ENCODE peak calls at places on chromosomes 6 and 20, in seven cellular contexts. One of them, this sample, is unnamed.

GRCh38 chr6:137927777-137928218 is 60.7 kb downstream of the TNFAIP3 start:
- DNase-seq in cardiac fibroblast: peak; percentile 31
- DNase-seq in OCI-LY7: peak; percentile 61
- DNase-seq in endothelial cell of umbilical vein: peak; percentile 52
- DNase-seq in Jurkat, Clone E6-1: peak; percentile 99
- DNase-seq in fibroblast of the aortic adventitia: no peak
- DNase-seq in left ventricle myocardium inferior: no peak
- DNase-seq in this sample: peak; percentile 15

GRCh38 chr6:164640946-164641345 is 668.5 kb downstream of the C6orf118 start:
- DNase-seq in cardiac fibroblast: no peak
- DNase-seq in OCI-LY7: peak; percentile 6
- DNase-seq in endothelial cell of umbilical vein: no peak
- DNase-seq in Jurkat, Clone E6-1: no peak
- DNase-seq in fibroblast of the aortic adventitia: no peak
- DNase-seq in left ventricle myocardium inferior: no peak
- DNase-seq in this sample: peak; percentile 2

GRCh38 chr6:137830562-137830961 is 36.5 kb upstream of the TNFAIP3 start:
- DNase-seq in cardiac fibroblast: peak; percentile 37
- DNase-seq in OCI-LY7: no peak
- DNase-seq in endothelial cell of umbilical vein: no peak
- DNase-seq in Jurkat, Clone E6-1: no peak
- DNase-seq in fibroblast of the aortic adventitia: peak; percentile 74
- DNase-seq in left ventricle myocardium inferior: no peak
- DNase-seq in this sample: no peak

GRCh38 chr6:8627085-8627861 is 191.9 kb upstream of the SLC35B3 start:
- DNase-seq in cardiac fibroblast: no peak
- DNase-seq in OCI-LY7: no peak
- DNase-seq in endothelial cell of umbilical vein: no peak
- DNase-seq in Jurkat, Clone E6-1: no peak
- DNase-seq in fibroblast of the aortic adventitia: no peak
- DNase-seq in left ventricle myocardium inferior: no peak
- DNase-seq in this sample: peak; percentile 9

GRCh38 chr6:139330271-139330670 is 38.5 kb upstream of the TXLNB start:
- DNase-seq in cardiac fibroblast: no peak
- DNase-seq in OCI-LY7: no peak
- DNase-seq in endothelial cell of umbilical vein: no peak
- DNase-seq in Jurkat, Clone E6-1: no peak
- DNase-seq in fibroblast of the aortic adventitia: no peak
- DNase-seq in left ventricle myocardium inferior: no peak
- DNase-seq in this sample: no peak

GRCh38 chr6:17233531-17233930 is 47.6 kb upstream of the RBM24 start:
- DNase-seq in cardiac fibroblast: no peak
- DNase-seq in OCI-LY7: no peak
- DNase-seq in endothelial cell of umbilical vein: no peak
- DNase-seq in Jurkat, Clone E6-1: no peak
- DNase-seq in fibroblast of the aortic adventitia: no peak
- DNase-seq in left ventricle myocardium inferior: no peak
- DNase-seq in this sample: no peak

GRCh38 chr20:34074101-34074760 is 37.8 kb downstream of the EIF2S2 start:
- DNase-seq in cardiac fibroblast: no peak
- DNase-seq in OCI-LY7: no peak
- DNase-seq in endothelial cell of umbilical vein: no peak
- DNase-seq in Jurkat, Clone E6-1: no peak
- DNase-seq in fibroblast of the aortic adventitia: no peak
- DNase-seq in left ventricle myocardium inferior: no peak
- DNase-seq in this sample: peak; percentile 16

GRCh38 chr20:62814709-62815065 is 2.2 kb upstream of the COL9A3 start:
- DNase-seq in cardiac fibroblast: no peak
- DNase-seq in OCI-LY7: no peak
- DNase-seq in endothelial cell of umbilical vein: no peak
- DNase-seq in Jurkat, Clone E6-1: no peak
- DNase-seq in fibroblast of the aortic adventitia: no peak
- DNase-seq in left ventricle myocardium inferior: no peak
- DNase-seq in this sample: no peak

GRCh38 chr20:12965880-12966270 is 42.9 kb upstream of the SPTLC3 start:
- DNase-seq in cardiac fibroblast: no peak
- DNase-seq in OCI-LY7: no peak
- DNase-seq in endothelial cell of umbilical vein: no peak
- DNase-seq in Jurkat, Clone E6-1: peak; percentile 24
- DNase-seq in fibroblast of the aortic adventitia: no peak
- DNase-seq in left ventricle myocardium inferior: no peak
- DNase-seq in this sample: no peak

GRCh38 chr6:16568128-16568527 is 193.1 kb downstream of the ATXN1 start:
- DNase-seq in cardiac fibroblast: no peak
- DNase-seq in OCI-LY7: no peak
- DNase-seq in endothelial cell of umbilical vein: no peak
- DNase-seq in Jurkat, Clone E6-1: no peak
- DNase-seq in fibroblast of the aortic adventitia: no peak
- DNase-seq in left ventricle myocardium inferior: no peak
- DNase-seq in this sample: no peak

GRCh38 chr6:169319561-169319960 is 65.9 kb upstream of the THBS2 start:
- DNase-seq in cardiac fibroblast: no peak
- DNase-seq in OCI-LY7: no peak
- DNase-seq in endothelial cell of umbilical vein: no peak
- DNase-seq in Jurkat, Clone E6-1: no peak
- DNase-seq in fibroblast of the aortic adventitia: no peak
- DNase-seq in left ventricle myocardium inferior: no peak
- DNase-seq in this sample: no peak

DNA sequence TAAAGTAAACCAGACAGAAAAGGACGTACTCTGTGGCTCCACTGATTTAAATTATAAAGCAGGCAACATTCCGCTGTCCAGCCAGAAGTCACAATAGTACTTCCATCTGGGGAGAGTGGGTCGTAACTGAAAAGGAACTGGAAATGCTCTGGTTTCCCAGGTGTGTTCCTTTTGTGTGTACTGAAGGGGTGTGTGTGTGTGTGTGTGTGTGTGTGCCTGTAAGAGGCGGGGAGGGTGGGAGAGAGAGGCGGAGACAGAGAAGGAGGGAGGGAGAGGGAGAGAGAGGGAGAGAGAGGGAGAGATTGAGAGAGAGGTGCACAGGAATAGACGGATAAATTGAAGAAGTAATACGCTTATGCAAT is 178.4 kb upstream of the ZNF184 start:
- DNase-seq in cardiac fibroblast: no peak
- DNase-seq in OCI-LY7: no peak
- DNase-seq in endothelial cell of umbilical vein: no peak
- DNase-seq in Jurkat, Clone E6-1: no peak
- DNase-seq in fibroblast of the aortic adventitia: no peak
- DNase-seq in left ventricle myocardium inferior: no peak
- DNase-seq in this sample: peak; percentile 59
- H3K4me3 ChIP-seq in cardiac fibroblast: no peak overlapping the region
- H3K4me3 ChIP-seq in OCI-LY7: no peak overlapping the region
- H3K4me3 ChIP-seq in endothelial cell of umbilical vein: no peak overlapping the region
- H3K4me3 ChIP-seq in Jurkat, Clone E6-1: no peak overlapping the region
- H3K4me3 ChIP-seq in fibroblast of the aortic adventitia: no peak overlapping the region
- H3K4me3 ChIP-seq in left ventricle myocardium inferior: no peak overlapping the region
- H3K4me3 ChIP-seq in this sample: peak overlapping the region; percentile 33

GRCh38 chr6:158817298-158818007 is 1.7 kb downstream of the EZR start:
- DNase-seq in cardiac fibroblast: no peak
- DNase-seq in OCI-LY7: peak; percentile 58
- DNase-seq in endothelial cell of umbilical vein: peak; percentile 66
- DNase-seq in Jurkat, Clone E6-1: no peak
- DNase-seq in fibroblast of the aortic adventitia: peak; percentile 26
- DNase-seq in left ventricle myocardium inferior: peak; percentile 57
- DNase-seq in this sample: no peak

GRCh38 chr6:158816329-158816728 is 2.8 kb downstream of the EZR start:
- DNase-seq in cardiac fibroblast: no peak
- DNase-seq in OCI-LY7: peak; percentile 55
- DNase-seq in endothelial cell of umbilical vein: no peak
- DNase-seq in Jurkat, Clone E6-1: no peak
- DNase-seq in fibroblast of the aortic adventitia: no peak
- DNase-seq in left ventricle myocardium inferior: no peak
- DNase-seq in this sample: no peak

GRCh38 chr6:158813032-158813431 is 6.1 kb downstream of the EZR start:
- DNase-seq in cardiac fibroblast: no peak
- DNase-seq in OCI-LY7: no peak
- DNase-seq in endothelial cell of umbilical vein: no peak
- DNase-seq in Jurkat, Clone E6-1: no peak
- DNase-seq in fibroblast of the aortic adventitia: no peak
- DNase-seq in left ventricle myocardium inferior: no peak
- DNase-seq in this sample: no peak

GRCh38 chr6:158815915-158816314 is 3.3 kb downstream of the EZR start:
- DNase-seq in cardiac fibroblast: no peak
- DNase-seq in OCI-LY7: no peak
- DNase-seq in endothelial cell of umbilical vein: no peak
- DNase-seq in Jurkat, Clone E6-1: no peak
- DNase-seq in fibroblast of the aortic adventitia: no peak
- DNase-seq in left ventricle myocardium inferior: no peak
- DNase-seq in this sample: no peak

DNA sequence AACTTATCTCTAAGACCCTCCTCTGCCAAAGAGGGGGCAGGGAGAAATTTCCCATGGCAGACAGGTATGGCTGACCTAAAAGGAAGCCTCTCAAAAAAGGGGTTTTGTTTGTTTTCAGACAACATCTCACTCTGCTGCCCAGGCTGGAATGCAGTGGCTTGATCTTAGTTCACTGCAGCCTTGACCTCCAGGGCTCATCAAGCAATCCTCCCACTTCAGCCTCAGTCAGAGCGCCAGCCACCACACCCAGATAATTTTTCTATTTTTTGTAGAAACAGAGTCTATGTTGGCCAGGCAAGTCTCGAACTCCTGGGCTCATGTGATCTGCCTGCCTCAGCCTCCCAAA is 3.8 kb downstream of the EZR start:
- DNase-seq in cardiac fibroblast: no peak
- DNase-seq in OCI-LY7: no peak
- DNase-seq in endothelial cell of umbilical vein: no peak
- DNase-seq in Jurkat, Clone E6-1: no peak
- DNase-seq in fibroblast of the aortic adventitia: no peak
- DNase-seq in left ventricle myocardium inferior: no peak
- DNase-seq in this sample: no peak
- H3K4me3 ChIP-seq in cardiac fibroblast: no peak overlapping the region
- H3K4me3 ChIP-seq in OCI-LY7: peak overlapping the region; percentile 87
- H3K4me3 ChIP-seq in endothelial cell of umbilical vein: no peak overlapping the region
- H3K4me3 ChIP-seq in Jurkat, Clone E6-1: no peak overlapping the region
- H3K4me3 ChIP-seq in fibroblast of the aortic adventitia: no peak overlapping the region
- H3K4me3 ChIP-seq in left ventricle myocardium inferior: peak overlapping the region; percentile 94
- H3K4me3 ChIP-seq in this sample: no peak overlapping the region

GRCh38 chr6:80433666-80434025 is 327.2 kb downstream of the BCKDHB start:
- DNase-seq in cardiac fibroblast: no peak
- DNase-seq in OCI-LY7: no peak
- DNase-seq in endothelial cell of umbilical vein: no peak
- DNase-seq in Jurkat, Clone E6-1: no peak
- DNase-seq in fibroblast of the aortic adventitia: peak; percentile 21
- DNase-seq in left ventricle myocardium inferior: no peak
- DNase-seq in this sample: no peak
- H3K4me3 ChIP-seq in cardiac fibroblast: no peak overlapping the region
- H3K4me3 ChIP-seq in OCI-LY7: no peak overlapping the region
- H3K4me3 ChIP-seq in endothelial cell of umbilical vein: no peak overlapping the region
- H3K4me3 ChIP-seq in Jurkat, Clone E6-1: no peak overlapping the region
- H3K4me3 ChIP-seq in fibroblast of the aortic adventitia: no peak overlapping the region
- H3K4me3 ChIP-seq in left ventricle myocardium inferior: no peak overlapping the region
- H3K4me3 ChIP-seq in this sample: no peak overlapping the region

GRCh38 chr6:105507811-105508210 is 104.9 kb upstream of the PREP start:
- DNase-seq in cardiac fibroblast: no peak
- DNase-seq in OCI-LY7: no peak
- DNase-seq in endothelial cell of umbilical vein: no peak
- DNase-seq in Jurkat, Clone E6-1: no peak
- DNase-seq in fibroblast of the aortic adventitia: peak; percentile 13
- DNase-seq in left ventricle myocardium inferior: no peak
- DNase-seq in this sample: no peak
- H3K4me3 ChIP-seq in cardiac fibroblast: no peak overlapping the region
- H3K4me3 ChIP-seq in OCI-LY7: no peak overlapping the region
- H3K4me3 ChIP-seq in endothelial cell of umbilical vein: no peak overlapping the region
- H3K4me3 ChIP-seq in Jurkat, Clone E6-1: no peak overlapping the region
- H3K4me3 ChIP-seq in fibroblast of the aortic adventitia: no peak overlapping the region
- H3K4me3 ChIP-seq in left ventricle myocardium inferior: no peak overlapping the region
- H3K4me3 ChIP-seq in this sample: no peak overlapping the region

GRCh38 chr6:1390805-1391511 is 1.6 kb downstream of the FOXF2 start:
- DNase-seq in cardiac fibroblast: peak; percentile 16
- DNase-seq in OCI-LY7: no peak
- DNase-seq in endothelial cell of umbilical vein: no peak
- DNase-seq in Jurkat, Clone E6-1: no peak
- DNase-seq in fibroblast of the aortic adventitia: peak; percentile 54
- DNase-seq in left ventricle myocardium inferior: no peak
- DNase-seq in this sample: no peak

GRCh38 chr6:1391692-1392309 is 2.4 kb downstream of the FOXF2 start:
- DNase-seq in cardiac fibroblast: no peak
- DNase-seq in OCI-LY7: no peak
- DNase-seq in endothelial cell of umbilical vein: no peak
- DNase-seq in Jurkat, Clone E6-1: no peak
- DNase-seq in fibroblast of the aortic adventitia: peak; percentile 47
- DNase-seq in left ventricle myocardium inferior: no peak
- DNase-seq in this sample: no peak

GRCh38 chr6:1388927-1389790 is at the start of gene FOXF2:
- DNase-seq in cardiac fibroblast: no peak
- DNase-seq in OCI-LY7: no peak
- DNase-seq in endothelial cell of umbilical vein: no peak
- DNase-seq in Jurkat, Clone E6-1: no peak
- DNase-seq in fibroblast of the aortic adventitia: no peak
- DNase-seq in left ventricle myocardium inferior: no peak
- DNase-seq in this sample: no peak

GRCh38 chr6:1389791-1390070 is 355 bp downstream of the FOXF2 start:
- DNase-seq in cardiac fibroblast: no peak
- DNase-seq in OCI-LY7: no peak
- DNase-seq in endothelial cell of umbilical vein: no peak
- DNase-seq in Jurkat, Clone E6-1: no peak
- DNase-seq in fibroblast of the aortic adventitia: no peak
- DNase-seq in left ventricle myocardium inferior: no peak
- DNase-seq in this sample: no peak

GRCh38 chr6:1390071-1390804 is 862 bp downstream of the FOXF2 start:
- DNase-seq in cardiac fibroblast: peak; percentile 50
- DNase-seq in OCI-LY7: no peak
- DNase-seq in endothelial cell of umbilical vein: peak; percentile 18
- DNase-seq in Jurkat, Clone E6-1: no peak
- DNase-seq in fibroblast of the aortic adventitia: peak; percentile 63
- DNase-seq in left ventricle myocardium inferior: no peak
- DNase-seq in this sample: peak; percentile 49
- H3K4me3 ChIP-seq in cardiac fibroblast: peak overlapping the region; percentile 32
- H3K4me3 ChIP-seq in OCI-LY7: no peak overlapping the region
- H3K4me3 ChIP-seq in endothelial cell of umbilical vein: no peak overlapping the region
- H3K4me3 ChIP-seq in Jurkat, Clone E6-1: no peak overlapping the region
- H3K4me3 ChIP-seq in fibroblast of the aortic adventitia: peak overlapping the region; percentile 79
- H3K4me3 ChIP-seq in left ventricle myocardium inferior: peak overlapping the region; percentile 63
- H3K4me3 ChIP-seq in this sample: peak overlapping the region; percentile 38

This sample was measured in A673.